ENCODE peak calls at places on chromosome 21, in eight cellular contexts. H is cardiac muscle cell, K is uterus, G is right lobe of liver, T is lung, W is DND-41, Q is endothelial cell of umbilical vein, R is ovary. D is an unnamed sample.

GRCh38 chr21:41410767-41411448 is 15.1 kb upstream of the MX1 start:
- DNase-seq in H (no peak), K (no peak), G (no peak), T (no peak), W (no peak), Q (no peak), R (no peak), D (no peak)

GRCh38 chr21:45724994-45725843 is 81.7 kb downstream of the PCBP3 start:
- DNase-seq in H (no peak), K (no peak), G (no peak), T (no peak), W (no peak), Q (no peak), R (no peak), D (no peak)

GRCh38 chr21:38619865-38620513 is 121.7 kb upstream of the ERG start:
- DNase-seq in H (peak; percentile 91), K (peak; percentile 78), G (no peak), T (no peak), W (no peak), Q (no peak), R (peak; percentile 72), D (no peak)

GRCh38 chr21:28884481-28884880 is 108.2 kb downstream of the LTN1 start:
- DNase-seq in H (peak; percentile 35), K (no peak), G (no peak), T (no peak), W (no peak), Q (no peak), R (no peak), D (no peak)

GRCh38 chr21:45575304-45575992 is 33.2 kb upstream of the SLC19A1 start:
- DNase-seq in H (no peak), K (peak; percentile 8), G (peak; percentile 17), T (no peak), W (no peak), Q (no peak), R (no peak), D (no peak)

GRCh38 chr21:17611414-17612022 is 1.2 kb downstream of the BTG3 start:
- DNase-seq in H (peak; percentile 94), K (peak; percentile 83), G (peak; percentile 68), T (peak; percentile 75), W (peak; percentile 81), Q (peak; percentile 93), R (peak; percentile 80), D (peak; percentile 95)

GRCh38 chr21:27369234-27369633 is 402.3 kb upstream of the ADAMTS5 start:
- DNase-seq in H (no peak), K (no peak), G (no peak), T (no peak), W (no peak), Q (no peak), R (no peak), D (no peak)

GRCh38 chr21:36630485-36631206 is 68.3 kb upstream of the SIM2 start:
- DNase-seq in H (peak; percentile 62), K (no peak), G (no peak), T (peak; percentile 60), W (peak; percentile 63), Q (peak; percentile 36), R (peak; percentile 28), D (no peak)

GRCh38 chr21:29350246-29350779 is 51.6 kb downstream of the BACH1 start:
- DNase-seq in H (peak; percentile 59), K (no peak), G (no peak), T (peak; percentile 16), W (no peak), Q (no peak), R (no peak), D (no peak)

GRCh38 chr21:41185802-41186201 is 17.8 kb downstream of the BACE2 start:
- DNase-seq in H (no peak), K (no peak), G (no peak), T (no peak), W (no peak), Q (no peak), R (no peak), D (no peak)

GRCh38 chr21:23977971-23978370 is 1629.3 kb downstream of the MRPL39 start:
- DNase-seq in H (no peak), K (no peak), G (no peak), T (no peak), W (no peak), Q (no peak), R (no peak), D (no peak)

GRCh38 chr21:46605759-46606426 is 1.0 kb upstream of the S100B start:
- DNase-seq in H (no peak), K (no peak), G (peak; percentile 69), T (peak; percentile 42), W (peak; percentile 73), Q (no peak), R (no peak), D (peak; percentile 33)

GRCh38 chr21:32131960-32132359 is 146.9 kb downstream of the MIS18A start:
- DNase-seq in H (peak; percentile 14), K (no peak), G (no peak), T (no peak), W (no peak), Q (no peak), R (no peak), D (no peak)

GRCh38 chr21:32132409-32132808 is 146.4 kb downstream of the MIS18A start:
- DNase-seq in H (no peak), K (no peak), G (no peak), T (no peak), W (no peak), Q (no peak), R (no peak), D (no peak)

GRCh38 chr21:32132911-32133310 is 145.9 kb downstream of the MIS18A start:
- DNase-seq in H (no peak), K (no peak), G (no peak), T (no peak), W (no peak), Q (no peak), R (no peak), D (no peak)

GRCh38 chr21:32130031-32130891 is 148.6 kb downstream of the MIS18A start:
- DNase-seq in H (no peak), K (no peak), G (no peak), T (no peak), W (no peak), Q (no peak), R (no peak), D (no peak)

GRCh38 chr21:32131164-32131563 is 147.7 kb downstream of the MIS18A start:
- DNase-seq in H (no peak), K (no peak), G (no peak), T (no peak), W (no peak), Q (no peak), R (no peak), D (no peak)
- H3K4me1 ChIP-seq in H (no peaks in the 10 kb centered on the region), K (no peaks in the 10 kb centered on the region), G (no peaks in the 10 kb centered on the region), T (no peaks in the 10 kb centered on the region), W (no peaks in the 10 kb centered on the region), Q (no peaks in the 10 kb centered on the region), R (peaks cover 2% of the 10 kb centered on the region), D (peaks cover 8% of the 10 kb centered on the region)

DNA sequence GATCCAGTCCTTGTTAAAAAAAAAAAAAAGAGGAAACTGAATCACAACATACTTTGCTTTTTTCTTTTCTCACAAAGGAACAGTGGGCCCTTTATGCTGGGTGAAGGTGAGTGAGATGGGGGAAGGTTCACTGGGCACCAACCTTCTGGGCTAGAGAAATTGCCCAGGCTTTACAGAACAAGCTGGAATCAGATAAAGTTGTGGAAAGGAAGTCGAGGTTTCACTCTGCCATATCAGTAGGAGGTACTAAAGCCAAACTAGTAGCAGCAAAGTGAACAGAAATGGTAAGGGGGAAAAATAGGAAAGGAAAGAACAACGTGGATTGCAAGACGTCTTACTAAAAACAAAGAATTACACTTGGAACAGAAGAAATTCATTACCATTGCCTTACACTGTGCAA is 2.9 kb downstream of the IFNAR2 start:
- DNase-seq in H (peak; percentile 25), K (no peak), G (no peak), T (no peak), W (peak; percentile 29), Q (peak; percentile 61), R (no peak), D (no peak)
- H3K27ac ChIP-seq in H (no peak overlapping the region), K (no peak overlapping the region), G (no peak overlapping the region), T (no peak overlapping the region), W (peak overlapping the region; percentile 93), Q (peak overlapping the region; percentile 58), R (no peak overlapping the region), D (no peak overlapping the region)

GRCh38 chr21:44298301-44298700 is 1.6 kb upstream of the PFKL start:
- DNase-seq in H (no peak), K (no peak), G (no peak), T (no peak), W (no peak), Q (no peak), R (no peak), D (no peak)
- TF ChIP-seq CTCF in H (peak; percentile 13), K (no peak), G (no peak), T (no peak), W (peak; percentile 47), Q (no peak), R (no peak), D (no peak)

DNA sequence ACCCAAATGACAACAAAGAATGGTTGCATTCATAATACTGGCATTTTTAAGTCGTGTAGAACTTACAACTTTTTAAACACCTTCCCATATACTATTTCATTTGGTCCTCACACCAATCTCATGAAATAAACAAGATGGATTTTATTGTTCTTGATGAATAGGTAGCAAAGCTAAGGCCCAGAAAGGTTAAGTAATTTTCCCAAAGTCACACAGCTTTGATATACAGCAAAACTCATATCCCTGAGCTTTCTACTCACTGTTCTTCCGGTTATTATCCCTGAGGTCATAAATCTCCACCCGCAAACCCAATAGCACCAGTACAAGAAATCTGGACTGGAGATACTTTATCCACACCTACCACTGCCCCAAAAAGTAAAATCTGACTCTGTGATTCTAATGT is 186.2 kb downstream of the RUNX1 start:
- DNase-seq in H (no peak), K (no peak), G (no peak), T (no peak), W (no peak), Q (no peak), R (no peak), D (no peak)
- H3K4me1 ChIP-seq in H (peaks cover 11% of the 10 kb centered on the region), K (no peaks in the 10 kb centered on the region), G (no peaks in the 10 kb centered on the region), T (no peaks in the 10 kb centered on the region), W (no peaks in the 10 kb centered on the region), Q (no peaks in the 10 kb centered on the region), R (no peaks in the 10 kb centered on the region), D (no peaks in the 10 kb centered on the region)

GRCh38 chr21:39660596-39660995 is 47.9 kb downstream of the B3GALT5 start:
- DNase-seq in H (peak; percentile 49), K (peak; percentile 31), G (no peak), T (no peak), W (no peak), Q (peak; percentile 43), R (no peak), D (peak; percentile 41)

GRCh38 chr21:39661740-39662139 is 49.0 kb downstream of the B3GALT5 start:
- DNase-seq in H (no peak), K (no peak), G (no peak), T (no peak), W (no peak), Q (no peak), R (no peak), D (peak; percentile 50)

GRCh38 chr21:39661121-39661520 is 48.4 kb downstream of the B3GALT5 start:
- DNase-seq in H (no peak), K (no peak), G (no peak), T (no peak), W (no peak), Q (no peak), R (no peak), D (peak; percentile 24)

GRCh38 chr21:39659070-39659815 is 46.5 kb downstream of the B3GALT5 start:
- DNase-seq in H (no peak), K (no peak), G (no peak), T (no peak), W (no peak), Q (no peak), R (no peak), D (no peak)

GRCh38 chr21:39660191-39660590 is 47.5 kb downstream of the B3GALT5 start:
- DNase-seq in H (peak; percentile 27), K (no peak), G (no peak), T (no peak), W (no peak), Q (peak; percentile 17), R (no peak), D (no peak)
- H3K27ac ChIP-seq in H (no peak overlapping the region), K (peak overlapping the region; percentile 53), G (no peak overlapping the region), T (peak overlapping the region; percentile 20), W (no peak overlapping the region), Q (peak overlapping the region; percentile 42), R (no peak overlapping the region), D (no peak overlapping the region)

D was measured in ascending aorta.